ENCODE peak calls at places on chromosome 17, in six cellular contexts. M is upper lobe of right lung, R is Caco-2, C is HAP-1, L is IMR-90, F is uterus. P is an unnamed sample. For H3K27me3, the result is how much of the 10 kb centered on the place peaks cover.

GRCh38 chr17:7440823-7441174 is 1.5 kb downstream of the FGF11 start:
- DNase-seq in M (no peak), F (peak), R (no peak), C (no peak), L (no peak), P (peak)

GRCh38 chr17:64354824-64355535 is 35.7 kb downstream of the PECAM1 start:
- DNase-seq in L (peak), C (no peak), F (no peak), R (no peak), M (peak), P (no peak)

GRCh38 chr17:55664287-55664686 is 58.4 kb downstream of the TMEM100 start:
- DNase-seq in F (no peak), R (no peak), M (no peak), C (no peak), L (no peak), P (no peak)

GRCh38 chr17:27755706-27756466 is 44.4 kb downstream of the NOS2 start:
- DNase-seq in F (no peak), L (no peak), M (peak), R (no peak), C (no peak), P (no peak)

GRCh38 chr17:2433696-2434095 is 32.8 kb upstream of the MNT start:
- DNase-seq in C (peak), R (no peak), M (no peak), L (peak), F (no peak), P (no peak)

GRCh38 chr17:65774787-65775186 is 213.3 kb upstream of the AXIN2 start:
- DNase-seq in C (no peak), R (no peak), M (no peak), F (no peak), L (no peak), P (no peak)

GRCh38 chr17:7916799-7917198 is 710 bp upstream of the RNF227 start:
- DNase-seq in R (no peak), F (peak), L (peak), C (no peak), M (no peak), P (no peak)

GRCh38 chr17:64373722-64374121 is 16.9 kb downstream of the PECAM1 start:
- DNase-seq in M (peak), L (no peak), C (no peak), R (no peak), F (no peak), P (no peak)

GRCh38 chr17:72056727-72057290 is 64.0 kb upstream of the SOX9 start:
- DNase-seq in C (no peak), L (no peak), R (no peak), F (no peak), M (no peak), P (no peak)

GRCh38 chr17:17681744-17682292 is 560 bp downstream of the RAI1 start:
- DNase-seq in M (peak), C (no peak), L (no peak), R (peak), F (peak), P (peak)

GRCh38 chr17:7750321-7750821 is 32.8 kb downstream of the DNAH2 start:
- DNase-seq in F (no peak), M (no peak), C (no peak), L (peak), R (no peak), P (no peak)

GRCh38 chr17:63838586-63839184 is 3.8 kb downstream of the SMARCD2 start:
- DNase-seq in F (peak), R (peak), C (no peak), M (peak), L (peak), P (peak)

GRCh38 chr17:81941484-81942166 is 4.5 kb upstream of the PYCR1 start:
- DNase-seq in L (no peak), M (peak), C (no peak), R (no peak), F (no peak), P (no peak)

GRCh38 chr17:14986127-14986526 is 279.0 kb downstream of the PMP22 start:
- DNase-seq in F (no peak), M (no peak), R (no peak), L (peak), C (no peak), P (no peak)

GRCh38 chr17:60390881-60391418 is 983 bp downstream of the USP32 start:
- DNase-seq in F (peak), C (peak), R (peak), L (peak), M (no peak), P (no peak)

GRCh38 chr17:21194688-21195087 is 19.3 kb downstream of the TMEM11 start:
- DNase-seq in M (no peak), R (no peak), C (no peak), L (peak), F (peak), P (peak)

GRCh38 chr17:59038734-59039133 is 67.9 kb downstream of the TRIM37 start:
- DNase-seq in L (peak), R (no peak), C (no peak), M (no peak), F (no peak), P (no peak)

GRCh38 chr17:58189436-58190146 is 2.9 kb upstream of the EPX start:
- DNase-seq in C (no peak), L (peak), M (peak), R (no peak), F (no peak), P (peak)

GRCh38 chr17:63760771-63761539 is 12.4 kb downstream of the CCDC47 start:
- DNase-seq in L (peak), C (no peak), F (no peak), M (peak), R (no peak), P (no peak)

GRCh38 chr17:56320443-56320842 is 167.2 kb downstream of the ANKFN1 start:
- DNase-seq in L (peak), M (no peak), F (no peak), R (no peak), C (no peak), P (no peak)

GRCh38 chr17:73494096-73494954 is 149.9 kb downstream of the SDK2 start:
- DNase-seq in L (no peak), R (no peak), M (no peak), C (no peak), F (no peak), P (no peak)

GRCh38 chr17:27558842-27559505 is 72.0 kb upstream of the LGALS9 start:
- DNase-seq in F (no peak), M (no peak), R (peak), C (no peak), L (no peak), P (no peak)

GRCh38 chr17:83203472-83204221 is 124.2 kb downstream of the METRNL start:
- DNase-seq in R (no peak), C (no peak), L (no peak), M (peak), F (peak), P (peak)

GRCh38 chr17:8133941-8134340 is 10.0 kb upstream of the HES7 start:
- DNase-seq in L (no peak), F (no peak), R (no peak), M (no peak), C (no peak), P (no peak)

GRCh38 chr17:10635290-10635689 is 21.8 kb downstream of the MYH3 start:
- DNase-seq in L (no peak), F (no peak), C (no peak), M (no peak), R (no peak), P (no peak)

GRCh38 chr17:7839890-7840260 is 5.9 kb downstream of the KDM6B start:
- DNase-seq in L (peak), C (peak), F (no peak), R (no peak), M (no peak), P (no peak)

GRCh38 chr17:77727216-77727615 is 231.3 kb upstream of the TNRC6C start:
- DNase-seq in L (no peak), R (no peak), C (no peak), M (no peak), F (no peak), P (no peak)

GRCh38 chr17:82105882-82106696 is 8.1 kb upstream of the FASN start:
- DNase-seq in R (peak), M (peak), L (peak), F (peak), C (no peak), P (peak)

GRCh38 chr17:81427446-81428120 is 32.3 kb downstream of the BAHCC1 start:
- DNase-seq in F (no peak), L (no peak), R (no peak), M (peak), C (no peak), P (no peak)

DNA sequence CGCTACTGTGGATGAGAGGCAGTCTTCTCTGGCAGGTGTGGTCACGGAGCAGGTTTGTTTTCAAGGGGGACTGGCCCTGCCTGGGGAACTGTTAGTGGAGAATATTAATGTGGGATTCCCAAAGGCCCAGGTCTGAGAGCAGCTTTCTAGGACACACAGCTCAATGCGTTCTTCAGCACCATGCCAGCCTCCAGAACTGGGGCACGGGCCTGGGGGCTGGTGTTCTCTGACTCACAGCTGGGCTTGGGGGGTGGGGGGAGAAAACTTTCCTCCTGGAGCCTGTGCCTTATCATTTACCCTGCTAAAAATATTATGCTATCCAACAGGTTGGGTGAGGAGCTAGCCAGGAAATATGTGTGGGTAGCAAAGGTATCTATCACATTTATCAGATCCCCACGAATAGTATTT is 13.5 kb upstream of the LHX1 start:
- DNase-seq in M (no peak), F (no peak), C (no peak), L (no peak), R (no peak), P (no peak)
- H3K27me3 ChIP-seq in M (half or more), F (under half), C (under half), L (half or more), R (under half), P (under half)

DNA sequence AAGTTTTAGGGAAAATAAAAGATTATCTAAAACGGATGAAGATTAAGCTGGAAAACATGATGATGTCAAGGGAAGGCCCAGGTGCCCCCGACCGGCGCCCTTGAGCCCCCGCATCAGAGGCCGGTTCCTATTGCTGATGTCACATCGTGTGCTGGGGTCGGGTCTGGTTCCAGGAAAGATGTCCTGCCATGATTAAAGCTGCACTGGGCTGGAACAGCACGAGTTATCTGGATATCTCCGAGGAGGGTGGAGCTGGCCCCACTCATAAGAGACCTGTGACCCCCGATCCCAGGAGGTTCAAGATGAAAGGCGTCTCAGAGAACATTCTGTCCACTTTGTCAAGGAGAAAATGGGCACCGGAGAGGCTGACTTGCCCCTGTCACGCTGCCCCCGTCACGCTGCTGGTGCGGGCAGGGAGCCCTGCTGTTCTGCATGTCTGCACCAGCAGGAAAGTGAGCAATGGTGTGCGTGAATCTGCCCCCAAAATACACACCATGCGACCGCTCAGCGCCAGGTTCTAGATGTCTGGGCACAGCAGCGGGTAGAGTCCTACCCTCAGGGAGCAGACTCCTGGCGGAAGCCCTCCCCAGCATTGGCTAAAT is 53.0 kb downstream of the ENGASE start:
- DNase-seq in F (no peak), L (no peak), C (no peak), M (no peak), R (no peak), P (no peak)
- H3K27me3 ChIP-seq in F (under half), L (under half), C (half or more), M (under half), R (under half), P (half or more)

GRCh38 chr17:74935048-74935447 is 650 bp upstream of the OTOP3 start:
- DNase-seq in F (no peak), L (no peak), C (no peak), R (no peak), M (no peak), P (no peak)
- H3K27me3 ChIP-seq in F (under half), L (half or more), C (under half), R (under half), M (half or more), P (under half)

GRCh38 chr17:61414141-61414935 is 14.7 kb downstream of the TBX2 start:
- DNase-seq in F (peak), L (no peak), C (no peak), R (no peak), M (peak), P (no peak)

GRCh38 chr17:61414936-61415251 is 15.3 kb downstream of the TBX2 start:
- DNase-seq in L (no peak), R (no peak), C (no peak), M (no peak), F (no peak), P (no peak)

GRCh38 chr17:61415374-61416210 is 15.9 kb downstream of the TBX2 start:
- DNase-seq in M (no peak), R (no peak), F (no peak), C (no peak), L (peak), P (no peak)

GRCh38 chr17:61416540-61417363 is 17.1 kb downstream of the TBX2 start:
- DNase-seq in C (peak), R (peak), M (peak), L (peak), F (peak), P (peak)

DNA sequence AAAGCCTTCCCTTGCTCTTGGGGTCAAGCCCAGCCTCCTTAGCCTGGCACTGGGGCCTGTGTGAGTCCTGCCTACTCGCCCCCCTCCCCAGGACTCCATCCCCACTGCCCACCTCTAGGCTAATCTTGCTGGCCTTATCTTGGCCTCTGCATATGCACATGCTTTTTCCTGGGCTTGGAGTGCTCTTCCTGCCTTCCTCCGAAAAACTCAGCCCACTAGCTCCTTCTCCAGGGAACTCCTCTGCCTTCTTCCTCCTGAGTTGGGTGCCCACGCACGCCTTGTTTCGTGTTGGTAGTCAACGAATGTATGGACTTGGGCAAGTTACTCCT is 16.5 kb downstream of the TBX2 start:
- DNase-seq in R (no peak), F (no peak), M (no peak), L (no peak), C (no peak), P (no peak)
- H3K27me3 ChIP-seq in R (under half), F (under half), M (under half), L (under half), C (under half), P (under half)

GRCh38 chr17:45016237-45016636 is 35.2 kb downstream of the DCAKD start:
- DNase-seq in M (no peak), L (no peak), C (no peak), F (no peak), R (no peak), P (no peak)

GRCh38 chr17:45020354-45021138 is 30.9 kb downstream of the DCAKD start:
- DNase-seq in M (no peak), L (peak), C (no peak), R (no peak), F (no peak), P (peak)

GRCh38 chr17:45019177-45019711 is 32.2 kb downstream of the DCAKD start:
- DNase-seq in F (no peak), C (peak), L (peak), R (peak), M (peak), P (peak)

GRCh38 chr17:45016823-45017222 is 34.6 kb downstream of the DCAKD start:
- DNase-seq in R (peak), C (no peak), F (no peak), L (no peak), M (no peak), P (no peak)

GRCh38 chr17:45018514-45019176 is 32.8 kb downstream of the DCAKD start:
- DNase-seq in R (peak), M (no peak), C (peak), L (peak), F (no peak), P (no peak)
- H3K27me3 ChIP-seq in R (under half), M (under half), C (under half), L (under half), F (under half), P (under half)

GRCh38 chr17:6428207-6428965 is 6.5 kb downstream of the AIPL1 start:
- DNase-seq in F (no peak), C (no peak), R (no peak), M (no peak), L (no peak), P (no peak)

GRCh38 chr17:6427284-6427781 is 7.6 kb downstream of the AIPL1 start:
- DNase-seq in R (no peak), C (no peak), F (no peak), M (no peak), L (peak), P (no peak)

GRCh38 chr17:6423931-6424330 is 11.0 kb downstream of the AIPL1 start:
- DNase-seq in L (no peak), M (peak), R (no peak), C (no peak), F (no peak), P (no peak)

GRCh38 chr17:6425407-6425806 is 9.5 kb downstream of the AIPL1 start:
- DNase-seq in F (no peak), C (no peak), L (no peak), M (no peak), R (no peak), P (no peak)

GRCh38 chr17:6426356-6427101 is 8.4 kb downstream of the AIPL1 start:
- DNase-seq in R (no peak), C (no peak), L (no peak), F (no peak), M (no peak), P (no peak)
- H3K27me3 ChIP-seq in R (under half), C (under half), L (under half), F (under half), M (under half), P (under half)

GRCh38 chr17:48735057-48735341 is 6.4 kb upstream of the HOXB13 start:
- DNase-seq in M (peak), R (no peak), L (no peak), C (no peak), F (no peak), P (no peak)
- H3K27me3 ChIP-seq in M (half or more), R (under half), L (half or more), C (under half), F (under half), P (half or more)

DNA sequence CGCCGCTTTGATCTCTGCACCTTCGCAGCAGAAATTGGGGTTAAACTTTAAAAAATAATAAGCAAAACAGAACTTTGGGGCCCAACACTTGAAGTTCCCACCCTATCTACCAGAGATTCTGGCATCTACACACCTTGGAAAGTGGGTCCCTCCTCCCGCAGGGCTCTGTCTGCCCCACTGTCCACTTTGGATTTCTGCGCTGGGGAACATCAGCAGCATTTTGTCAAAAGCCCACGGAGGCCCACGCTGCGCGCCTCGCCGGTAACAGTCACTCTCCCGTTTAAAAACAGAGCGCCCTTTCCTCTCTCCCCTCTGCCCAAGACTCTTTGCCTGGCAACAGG is 725 bp upstream of the WNT9B start:
- DNase-seq in C (no peak), L (no peak), R (no peak), M (no peak), F (no peak), P (no peak)
- H3K27me3 ChIP-seq in C (under half), L (half or more), R (under half), M (under half), F (under half), P (half or more)

DNA sequence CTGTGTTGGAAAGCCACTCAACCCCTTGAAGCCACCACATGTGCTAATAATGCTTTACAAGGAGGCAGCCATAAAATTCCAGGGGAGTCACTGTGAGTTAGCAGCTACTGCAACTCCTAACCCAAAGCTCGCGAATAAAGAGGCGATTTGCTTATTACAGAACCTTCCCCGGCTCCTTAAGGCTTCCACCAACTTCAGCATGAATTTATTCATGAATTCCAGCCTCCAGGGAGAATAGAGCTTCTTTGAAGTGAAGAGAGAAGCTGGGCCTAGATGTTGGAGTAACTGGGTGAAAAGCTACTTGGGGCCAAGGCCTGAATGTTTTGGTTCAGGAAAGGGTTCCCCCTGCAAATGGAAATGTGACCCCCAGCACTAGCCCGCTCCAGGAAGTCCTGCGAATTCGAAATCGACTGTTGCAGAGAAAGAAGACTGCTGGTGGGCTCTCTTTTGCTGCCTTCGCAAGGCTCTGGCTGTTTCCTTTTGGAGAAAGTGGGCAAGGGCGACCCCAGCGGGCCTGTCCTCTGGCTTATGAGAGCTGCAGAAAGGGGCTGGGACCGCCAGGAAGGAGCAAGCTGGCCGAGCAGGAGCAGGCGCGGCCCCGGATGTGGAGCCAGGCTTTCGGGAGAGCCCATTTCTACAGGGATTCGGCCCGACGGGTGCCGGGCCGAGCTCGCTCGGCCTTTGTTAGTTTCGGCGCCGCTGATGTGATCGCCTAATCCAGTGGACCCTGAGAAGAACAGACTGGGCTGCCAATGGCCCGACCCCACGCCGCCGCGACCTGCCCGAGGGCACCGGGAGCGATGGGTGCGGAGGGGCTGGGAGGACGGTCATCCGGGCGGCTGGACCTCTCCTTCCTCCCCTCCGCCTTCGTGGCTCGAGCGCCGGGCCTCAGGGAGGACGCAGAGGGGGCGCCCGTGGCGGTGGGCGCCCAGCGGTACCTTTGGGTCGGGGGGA is 7.6 kb downstream of the CBX8 start:
- DNase-seq in R (no peak), C (no peak), M (no peak), F (no peak), L (no peak), P (no peak)
- H3K27me3 ChIP-seq in R (under half), C (under half), M (half or more), F (under half), L (under half), P (half or more)

P was measured in heart right ventricle.